ENCODE peak calls at places on chromosomes 7 and 10, in four cellular contexts. One of them, this sample, is unnamed.

GRCh38 chr10:60944910-60945297 is 919 bp upstream of the RHOBTB1 start:
- DNase-seq in AG04450: no peak
- DNase-seq in activated naive CD8-positive, alpha-beta T cell treated with anti-CD3 and anti-CD28 coated beads, Interleukin-2, amount 50 U/mL, for 24 hours: no peak
- DNase-seq in activated CD4-positive, alpha-beta T cell treated with anti-CD3 and anti-CD28 coated beads, Interleukin-2, amount 50 U/mL, for 24 hours: no peak
- DNase-seq in this sample: no peak

GRCh38 chr10:10914129-10914528 is 103.5 kb upstream of the CELF2 start:
- DNase-seq in AG04450: no peak
- DNase-seq in activated naive CD8-positive, alpha-beta T cell treated with anti-CD3 and anti-CD28 coated beads, Interleukin-2, amount 50 U/mL, for 24 hours: no peak
- DNase-seq in activated CD4-positive, alpha-beta T cell treated with anti-CD3 and anti-CD28 coated beads, Interleukin-2, amount 50 U/mL, for 24 hours: no peak
- DNase-seq in this sample: no peak

GRCh38 chr10:24457661-24458318 is 248.9 kb downstream of the KIAA1217 start:
- DNase-seq in AG04450: no peak
- DNase-seq in activated naive CD8-positive, alpha-beta T cell treated with anti-CD3 and anti-CD28 coated beads, Interleukin-2, amount 50 U/mL, for 24 hours: no peak
- DNase-seq in activated CD4-positive, alpha-beta T cell treated with anti-CD3 and anti-CD28 coated beads, Interleukin-2, amount 50 U/mL, for 24 hours: no peak
- DNase-seq in this sample: no peak

GRCh38 chr10:21985541-21985940 is 18.0 kb downstream of the DNAJC1 start:
- DNase-seq in AG04450: no peak
- DNase-seq in activated naive CD8-positive, alpha-beta T cell treated with anti-CD3 and anti-CD28 coated beads, Interleukin-2, amount 50 U/mL, for 24 hours: no peak
- DNase-seq in activated CD4-positive, alpha-beta T cell treated with anti-CD3 and anti-CD28 coated beads, Interleukin-2, amount 50 U/mL, for 24 hours: no peak
- DNase-seq in this sample: no peak

GRCh38 chr7:29297194-29297890 is 102.8 kb downstream of the CHN2 start:
- DNase-seq in AG04450: no peak
- DNase-seq in activated naive CD8-positive, alpha-beta T cell treated with anti-CD3 and anti-CD28 coated beads, Interleukin-2, amount 50 U/mL, for 24 hours: no peak
- DNase-seq in activated CD4-positive, alpha-beta T cell treated with anti-CD3 and anti-CD28 coated beads, Interleukin-2, amount 50 U/mL, for 24 hours: no peak
- DNase-seq in this sample: no peak

GRCh38 chr7:761631-762030 is 34.5 kb upstream of the PRKAR1B start:
- DNase-seq in AG04450: no peak
- DNase-seq in activated naive CD8-positive, alpha-beta T cell treated with anti-CD3 and anti-CD28 coated beads, Interleukin-2, amount 50 U/mL, for 24 hours: no peak
- DNase-seq in activated CD4-positive, alpha-beta T cell treated with anti-CD3 and anti-CD28 coated beads, Interleukin-2, amount 50 U/mL, for 24 hours: no peak
- DNase-seq in this sample: peak; percentile 57

GRCh38 chr7:47403341-47403866 is 178.5 kb downstream of the TNS3 start:
- DNase-seq in AG04450: no peak
- DNase-seq in activated naive CD8-positive, alpha-beta T cell treated with anti-CD3 and anti-CD28 coated beads, Interleukin-2, amount 50 U/mL, for 24 hours: no peak
- DNase-seq in activated CD4-positive, alpha-beta T cell treated with anti-CD3 and anti-CD28 coated beads, Interleukin-2, amount 50 U/mL, for 24 hours: no peak
- DNase-seq in this sample: no peak

GRCh38 chr10:124306922-124307371 is 111.8 kb downstream of the OAT start:
- DNase-seq in AG04450: no peak
- DNase-seq in activated naive CD8-positive, alpha-beta T cell treated with anti-CD3 and anti-CD28 coated beads, Interleukin-2, amount 50 U/mL, for 24 hours: no peak
- DNase-seq in activated CD4-positive, alpha-beta T cell treated with anti-CD3 and anti-CD28 coated beads, Interleukin-2, amount 50 U/mL, for 24 hours: no peak
- DNase-seq in this sample: no peak

GRCh38 chr7:1542329-1542728 is 11.8 kb downstream of the MAFK start:
- DNase-seq in AG04450: no peak
- DNase-seq in activated naive CD8-positive, alpha-beta T cell treated with anti-CD3 and anti-CD28 coated beads, Interleukin-2, amount 50 U/mL, for 24 hours: no peak
- DNase-seq in activated CD4-positive, alpha-beta T cell treated with anti-CD3 and anti-CD28 coated beads, Interleukin-2, amount 50 U/mL, for 24 hours: no peak
- DNase-seq in this sample: no peak

GRCh38 chr10:13816195-13816926 is 229.6 kb downstream of the PRPF18 start:
- DNase-seq in AG04450: peak; percentile 90
- DNase-seq in activated naive CD8-positive, alpha-beta T cell treated with anti-CD3 and anti-CD28 coated beads, Interleukin-2, amount 50 U/mL, for 24 hours: no peak
- DNase-seq in activated CD4-positive, alpha-beta T cell treated with anti-CD3 and anti-CD28 coated beads, Interleukin-2, amount 50 U/mL, for 24 hours: no peak
- DNase-seq in this sample: peak; percentile 94

GRCh38 chr7:128876978-128877755 is 14.5 kb downstream of the ATP6V1F start:
- DNase-seq in AG04450: no peak
- DNase-seq in activated naive CD8-positive, alpha-beta T cell treated with anti-CD3 and anti-CD28 coated beads, Interleukin-2, amount 50 U/mL, for 24 hours: no peak
- DNase-seq in activated CD4-positive, alpha-beta T cell treated with anti-CD3 and anti-CD28 coated beads, Interleukin-2, amount 50 U/mL, for 24 hours: no peak
- DNase-seq in this sample: peak; percentile 70